ENCODE peak calls at places on chromosomes 5 and 9, in ten cellular contexts. W is transverse colon, O is esophagus muscularis mucosa, C is prostate gland, I is GM12878, T is HepG2, X is K562, Q is suprapubic skin, R is breast epithelium, M is endothelial cell of umbilical vein. F is an unnamed sample. For H3K27me3, the result is how much of the 10 kb centered on the place peaks cover.

GRCh38 chr9:76109953-76110352 is 219.5 kb downstream of the PCSK5 start:
- DNase-seq in W (no peak), O (no peak), C (no peak), I (no peak), T (no peak), X (no peak), Q (no peak), R (no peak), M (no peak), F (no peak)

GRCh38 chr9:125845271-125845808 is 98.2 kb downstream of the PBX3 start:
- DNase-seq in W (no peak), O (no peak), C (no peak), I (no peak), T (no peak), X (no peak), Q (no peak), R (no peak), M (no peak), F (no peak)

GRCh38 chr9:76403352-76403751 is 9.1 kb upstream of the RFK start:
- DNase-seq in W (no peak), O (no peak), C (no peak), I (peak), T (peak), X (no peak), Q (no peak), R (no peak), M (peak), F (no peak)

GRCh38 chr5:55853818-55854217 is 2.7 kb downstream of the IL31RA start:
- DNase-seq in W (no peak), O (no peak), C (no peak), I (no peak), T (no peak), X (no peak), Q (no peak), R (no peak), M (peak), F (no peak)

GRCh38 chr5:145124806-145125205 is 710.3 kb downstream of the PRELID2 start:
- DNase-seq in W (no peak), O (no peak), C (no peak), I (no peak), T (no peak), X (no peak), Q (no peak), R (no peak), M (no peak), F (no peak)

GRCh38 chr9:110257097-110257955 is 1.0 kb upstream of the TXN start:
- DNase-seq in W (peak), O (no peak), C (peak), I (no peak), T (peak), X (no peak), Q (no peak), R (no peak), M (no peak), F (peak)

GRCh38 chr5:33457124-33457523 is 16.4 kb downstream of the TARS1 start:
- DNase-seq in W (no peak), O (no peak), C (no peak), I (no peak), T (no peak), X (no peak), Q (no peak), R (no peak), M (no peak), F (no peak)

GRCh38 chr5:115571441-115571878 is 26.9 kb upstream of the FEM1C start:
- DNase-seq in W (no peak), O (no peak), C (peak), I (no peak), T (no peak), X (no peak), Q (no peak), R (peak), M (peak), F (no peak)

GRCh38 chr5:12023614-12024241 is 119.5 kb upstream of the CTNND2 start:
- DNase-seq in W (no peak), O (no peak), C (no peak), I (peak), T (peak), X (no peak), Q (no peak), R (no peak), M (peak), F (no peak)

GRCh38 chr9:70532753-70533152 is 118.3 kb upstream of the KLF9 start:
- DNase-seq in W (no peak), O (no peak), C (no peak), I (no peak), T (no peak), X (no peak), Q (no peak), R (no peak), M (peak), F (no peak)

GRCh38 chr5:178290376-178290775 is 57.8 kb upstream of the PHYKPL start:
- DNase-seq in W (no peak), O (no peak), C (no peak), I (no peak), T (no peak), X (no peak), Q (no peak), R (no peak), M (no peak), F (peak)

DNA sequence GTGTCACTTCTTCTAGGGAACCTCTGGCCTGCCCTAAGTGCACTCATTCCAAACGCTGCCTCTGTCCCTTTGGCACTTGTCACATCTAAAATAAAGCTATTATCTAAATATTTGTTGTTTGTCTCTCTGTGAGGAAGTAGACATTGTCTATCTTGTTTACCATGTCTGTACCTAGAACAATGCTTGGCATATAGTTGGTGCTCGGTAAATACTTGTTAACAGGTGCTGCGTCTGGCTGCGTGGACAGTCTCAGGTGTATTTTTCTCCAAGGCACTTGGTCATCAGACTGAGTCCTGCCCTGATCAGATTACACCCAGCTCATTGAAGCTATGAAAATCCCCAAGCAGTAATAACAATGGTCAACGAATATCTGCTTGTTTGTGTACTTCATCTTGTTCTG is 174.9 kb upstream of the SMIM23 start:
- DNase-seq in W (no peak), O (no peak), C (no peak), I (no peak), T (no peak), X (no peak), Q (peak), R (no peak), M (no peak), F (no peak)
- H3K27me3 ChIP-seq in W (under half), O (under half), C (under half), I (under half), T (under half), X (under half), Q (under half), R (under half), M (under half), F (under half)

GRCh38 chr5:173108914-173109313 is 35.4 kb upstream of the BNIP1 start:
- DNase-seq in W (no peak), O (no peak), C (no peak), I (no peak), T (no peak), X (no peak), Q (no peak), R (no peak), M (no peak), F (no peak)
- TF ChIP-seq POLR2AphosphoS5 in W (no peak), O (no peak), C (no peak), I (no peak), T (no peak), X (no peak), Q (no peak), R (no peak), M (no peak), F (no peak)

GRCh38 chr9:78235771-78236510 is at the start of gene CEP78:
- DNase-seq in W (peak), O (peak), C (peak), I (peak), T (peak), X (peak), Q (peak), R (peak), M (peak), F (peak)
- TF ChIP-seq POLR2A in W (peak), O (no peak), C (peak), I (peak), T (peak), X (peak), Q (no peak), R (peak), M (peak), F (peak)

DNA sequence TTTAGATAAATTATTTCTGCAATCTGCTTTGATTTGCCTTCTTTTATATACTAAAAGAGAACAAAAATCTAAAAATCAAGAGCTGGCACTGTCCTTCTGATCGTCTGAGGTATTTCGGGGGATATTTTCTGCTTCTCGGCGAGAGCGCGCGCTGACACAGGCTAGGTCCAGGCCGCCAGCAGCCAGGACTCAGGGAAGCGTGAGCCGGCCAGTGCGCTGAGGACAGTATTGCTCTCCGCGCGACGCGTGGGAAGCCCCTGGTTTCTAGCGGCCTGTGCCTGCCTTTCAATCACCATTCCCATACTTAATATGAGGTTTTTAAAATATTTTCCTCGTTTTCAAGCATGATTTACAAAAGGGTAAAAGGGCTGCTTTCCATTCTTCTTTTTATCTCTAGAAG is 307.3 kb upstream of the IRX1 start:
- DNase-seq in W (no peak), O (no peak), C (no peak), I (no peak), T (no peak), X (no peak), Q (no peak), R (no peak), M (no peak), F (peak)
- H3K27me3 ChIP-seq in W (under half), O (under half), C (under half), I (under half), T (under half), X (under half), Q (under half), R (under half), M (under half), F (under half)

DNA sequence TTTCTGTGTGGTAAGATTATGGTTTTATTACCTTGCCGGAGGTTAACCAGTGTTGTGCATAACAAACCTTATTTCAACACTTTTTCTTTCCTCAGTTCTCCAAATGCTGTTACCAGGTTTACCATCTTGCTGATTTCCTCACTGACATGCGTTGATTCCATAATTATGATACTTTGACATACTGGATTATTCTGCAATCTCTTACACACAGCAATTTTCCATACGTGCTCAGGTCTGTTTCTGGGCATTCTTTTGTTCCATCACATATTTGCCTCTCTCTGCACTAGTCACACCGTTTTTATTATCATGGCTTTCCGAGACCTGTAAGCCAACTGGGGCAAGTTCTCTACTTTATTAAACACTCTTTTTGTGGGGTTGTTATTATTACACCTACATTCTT is 77.5 kb downstream of the TTC39B start:
- DNase-seq in W (no peak), O (no peak), C (no peak), I (no peak), T (no peak), X (no peak), Q (no peak), R (no peak), M (no peak), F (no peak)
- TF ChIP-seq POLR2AphosphoS5 in W (no peak), O (no peak), C (no peak), I (no peak), T (no peak), X (no peak), Q (no peak), R (no peak), M (no peak), F (no peak)

DNA sequence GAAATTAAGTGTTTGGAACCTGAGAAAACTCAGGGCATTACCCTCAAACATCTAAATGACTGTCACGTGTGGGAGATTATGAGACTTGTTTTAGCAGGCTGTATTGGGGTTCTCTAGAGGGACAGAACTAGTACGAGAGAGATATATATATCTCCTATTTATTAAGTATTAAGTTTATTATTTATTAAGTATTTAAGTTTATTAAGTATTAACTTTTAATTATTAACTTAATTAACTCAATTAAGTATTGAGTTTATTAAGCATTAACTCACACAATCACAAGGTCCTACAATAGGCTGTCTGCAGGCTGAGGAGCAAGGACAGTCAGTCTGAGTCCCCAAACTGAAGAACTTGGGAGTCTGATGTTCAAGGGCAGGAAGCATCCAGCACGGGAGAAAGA is 113.8 kb downstream of the MELK start:
- DNase-seq in W (no peak), O (no peak), C (no peak), I (no peak), T (no peak), X (no peak), Q (no peak), R (no peak), M (no peak), F (no peak)
- TF ChIP-seq POLR2A in W (no peak), O (no peak), C (no peak), I (no peak), T (no peak), X (no peak), Q (no peak), R (no peak), M (no peak), F (no peak)

GRCh38 chr5:159641371-159642039 is 274.8 kb upstream of the ADRA1B start:
- DNase-seq in W (no peak), O (peak), C (no peak), I (no peak), T (no peak), X (no peak), Q (no peak), R (no peak), M (no peak), F (no peak)
- H3K27me3 ChIP-seq in W (under half), O (under half), C (under half), I (under half), T (under half), X (under half), Q (under half), R (under half), M (under half), F (under half)